ENCODE peak calls at places on chromosomes 2 and 18, in seven cellular contexts. S is stomach, I is progenitor cell of endocrine pancreas, W is PC-3, Q is AG09319, A is omental fat pad, Y is cardiac muscle cell. Z is an unnamed sample.

GRCh38 chr2:99597616-99598015 is 107.8 kb upstream of the REV1 start:
- DNase-seq in S (no peak), I (no peak), W (no peak), Q (peak), A (no peak), Y (no peak), Z (no peak)

GRCh38 chr2:44544991-44545390 is 183.2 kb downstream of the CAMKMT start:
- DNase-seq in S (no peak), I (no peak), W (no peak), Q (no peak), A (no peak), Y (no peak), Z (no peak)

GRCh38 chr2:21181957-21182356 is 58.2 kb downstream of the TDRD15 start:
- DNase-seq in S (no peak), I (no peak), W (no peak), Q (no peak), A (no peak), Y (no peak), Z (no peak)

GRCh38 chr2:218383892-218384519 is 1.9 kb downstream of the SLC11A1 start:
- DNase-seq in S (no peak), I (no peak), W (peak), Q (no peak), A (no peak), Y (no peak), Z (no peak)

GRCh38 chr18:63199743-63200241 is 119.8 kb downstream of the BCL2 start:
- DNase-seq in S (no peak), I (no peak), W (no peak), Q (no peak), A (no peak), Y (no peak), Z (no peak)

GRCh38 chr2:47357475-47357874 is 45.5 kb upstream of the MSH2 start:
- DNase-seq in S (no peak), I (no peak), W (peak), Q (no peak), A (no peak), Y (peak), Z (no peak)

GRCh38 chr2:37819228-37819627 is 105.9 kb upstream of the RMDN2 start:
- DNase-seq in S (no peak), I (no peak), W (no peak), Q (peak), A (no peak), Y (no peak), Z (no peak)

GRCh38 chr2:182716665-182716990 is 571 bp downstream of the DNAJC10 start:
- DNase-seq in S (peak), I (peak), W (peak), Q (no peak), A (no peak), Y (no peak), Z (no peak)

GRCh38 chr2:64141711-64142405 is 2.4 kb downstream of the PELI1 start:
- DNase-seq in S (no peak), I (no peak), W (no peak), Q (no peak), A (no peak), Y (no peak), Z (no peak)

GRCh38 chr18:50836521-50836957 is 16.7 kb upstream of the MRO start:
- DNase-seq in S (no peak), I (no peak), W (peak), Q (peak), A (no peak), Y (no peak), Z (no peak)

GRCh38 chr2:230904856-230905447 is 20.1 kb downstream of the GPR55 start:
- DNase-seq in S (peak), I (no peak), W (no peak), Q (no peak), A (no peak), Y (no peak), Z (no peak)

GRCh38 chr18:8406486-8407250 is 202.6 kb upstream of the RAB12 start:
- DNase-seq in S (no peak), I (no peak), W (no peak), Q (no peak), A (no peak), Y (no peak), Z (no peak)

GRCh38 chr2:160371251-160372009 is 122.2 kb downstream of the RBMS1 start:
- DNase-seq in S (no peak), I (no peak), W (no peak), Q (no peak), A (no peak), Y (no peak), Z (peak)

GRCh38 chr18:23330423-23330822 is 122.7 kb upstream of the RIOK3 start:
- DNase-seq in S (no peak), I (no peak), W (no peak), Q (no peak), A (no peak), Y (no peak), Z (no peak)

GRCh38 chr18:49663755-49664085 is 101.9 kb downstream of the LIPG start:
- DNase-seq in S (no peak), I (no peak), W (peak), Q (no peak), A (no peak), Y (no peak), Z (no peak)

GRCh38 chr2:236776695-236777251 is 207.1 kb downstream of the ACKR3 start:
- DNase-seq in S (no peak), I (no peak), W (peak), Q (peak), A (no peak), Y (no peak), Z (no peak)

GRCh38 chr2:23430263-23430662 is 45.3 kb downstream of the KLHL29 start:
- DNase-seq in S (no peak), I (no peak), W (peak), Q (peak), A (no peak), Y (no peak), Z (no peak)

GRCh38 chr2:8581601-8582041 is 100.2 kb upstream of the ID2 start:
- DNase-seq in S (peak), I (no peak), W (no peak), Q (no peak), A (peak), Y (no peak), Z (no peak)

GRCh38 chr2:54149623-54150501 is 34.4 kb downstream of the ACYP2 start:
- DNase-seq in S (no peak), I (no peak), W (peak), Q (peak), A (no peak), Y (no peak), Z (no peak)

GRCh38 chr18:26159353-26159752 is 25.7 kb downstream of the PSMA8 start:
- DNase-seq in S (no peak), I (no peak), W (peak), Q (no peak), A (no peak), Y (no peak), Z (no peak)
- TF ChIP-seq CTCF in S (no peak), I (no peak), W (peak), Q (peak), A (no peak), Y (peak), Z (no peak)

DNA sequence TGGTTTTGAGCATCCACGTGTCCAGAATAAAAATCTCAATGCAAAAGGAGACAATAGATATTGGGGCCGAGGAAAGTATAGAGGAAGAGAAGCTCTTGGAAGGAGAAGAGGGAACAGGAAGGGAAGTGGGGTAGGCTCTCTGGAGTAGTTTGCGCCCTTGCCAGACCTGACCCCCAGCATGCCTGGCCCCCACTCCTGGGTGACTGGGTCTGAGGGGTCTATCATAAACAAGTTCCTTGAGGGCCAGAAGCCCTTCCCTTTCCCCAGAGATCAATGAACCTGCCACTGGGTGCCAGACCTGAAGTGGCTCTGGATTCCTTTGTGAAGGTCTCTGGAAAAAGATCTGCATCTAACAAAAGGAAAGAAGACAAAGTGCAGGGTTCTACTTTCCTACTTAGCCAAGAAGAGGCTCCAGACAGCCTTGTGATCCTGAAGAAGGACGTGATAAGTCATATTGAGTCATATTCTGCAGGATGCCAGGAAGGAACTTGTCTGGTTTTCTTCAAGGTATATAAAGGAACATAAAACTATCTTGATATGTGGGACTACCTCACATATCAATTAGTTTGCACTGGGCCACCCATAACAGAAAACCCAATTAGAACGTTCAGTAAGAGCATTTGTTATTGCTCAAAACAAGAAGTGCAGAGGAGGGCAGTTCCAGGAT is 18.7 kb upstream of the ATOH8 start:
- DNase-seq in S (no peak), I (no peak), W (peak), Q (no peak), A (no peak), Y (no peak), Z (no peak)
- TF ChIP-seq CTCF in S (no peak), I (no peak), W (no peak), Q (no peak), A (no peak), Y (no peak), Z (no peak)

GRCh38 chr2:131417886-131418285 is 53.9 kb upstream of the RAB6D start:
- DNase-seq in S (no peak), I (no peak), W (no peak), Q (no peak), A (no peak), Y (no peak), Z (no peak)

GRCh38 chr2:131410173-131410572 is 46.2 kb upstream of the RAB6D start:
- DNase-seq in S (no peak), I (no peak), W (no peak), Q (no peak), A (no peak), Y (no peak), Z (no peak)

GRCh38 chr2:131413785-131414184 is 49.8 kb upstream of the RAB6D start:
- DNase-seq in S (no peak), I (no peak), W (no peak), Q (no peak), A (no peak), Y (no peak), Z (no peak)

GRCh38 chr2:131408778-131409177 is 44.8 kb upstream of the RAB6D start:
- DNase-seq in S (no peak), I (no peak), W (no peak), Q (no peak), A (no peak), Y (no peak), Z (no peak)

GRCh38 chr2:131413148-131413747 is 49.3 kb upstream of the RAB6D start:
- DNase-seq in S (no peak), I (no peak), W (peak), Q (peak), A (no peak), Y (peak), Z (no peak)
- TF ChIP-seq CTCF in S (no peak), I (peak), W (peak), Q (peak), A (peak), Y (peak), Z (peak)

GRCh38 chr2:70767094-70767698 is 804 bp downstream of the ADD2 start:
- DNase-seq in S (no peak), I (peak), W (no peak), Q (no peak), A (no peak), Y (peak), Z (peak)

GRCh38 chr2:70768585-70769085 is 635 bp upstream of the ADD2 start:
- DNase-seq in S (no peak), I (no peak), W (no peak), Q (no peak), A (no peak), Y (no peak), Z (no peak)

GRCh38 chr2:70769450-70769849 is 1.4 kb upstream of the ADD2 start:
- DNase-seq in S (no peak), I (no peak), W (no peak), Q (no peak), A (no peak), Y (no peak), Z (no peak)

GRCh38 chr2:70766357-70767093 is 1.5 kb downstream of the ADD2 start:
- DNase-seq in S (no peak), I (no peak), W (no peak), Q (no peak), A (no peak), Y (no peak), Z (no peak)

GRCh38 chr2:70767699-70768584 is at the start of gene ADD2:
- DNase-seq in S (no peak), I (peak), W (peak), Q (no peak), A (no peak), Y (peak), Z (peak)
- TF ChIP-seq CTCF in S (no peak), I (peak), W (peak), Q (no peak), A (no peak), Y (peak), Z (peak)

DNA sequence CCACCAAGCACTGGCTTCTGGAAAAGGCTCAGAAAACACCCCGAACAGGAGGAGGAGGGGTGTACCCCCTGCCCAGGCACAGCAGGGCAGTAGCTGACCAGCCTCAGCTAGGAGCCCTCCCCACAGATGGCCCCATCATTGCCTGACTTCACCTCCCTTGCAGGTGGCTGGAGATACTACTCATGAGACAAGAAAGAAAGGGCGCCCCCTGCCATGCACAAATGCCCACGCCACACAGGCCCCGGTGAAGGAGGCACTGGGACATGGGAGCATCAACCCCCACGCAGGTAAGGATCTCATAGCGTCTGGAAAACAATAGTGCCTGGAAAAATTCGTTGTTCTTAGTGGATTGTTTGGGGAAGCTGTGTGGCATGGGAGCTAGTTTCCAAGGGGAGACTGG is 240.6 kb downstream of the TFCP2L1 start:
- DNase-seq in S (no peak), I (no peak), W (no peak), Q (no peak), A (no peak), Y (no peak), Z (no peak)
- TF ChIP-seq CTCF in S (no peak), I (peak), W (peak), Q (peak), A (no peak), Y (peak), Z (no peak)

GRCh38 chr2:149446735-149447134 is 116.3 kb downstream of the LYPD6 start:
- DNase-seq in S (no peak), I (no peak), W (no peak), Q (no peak), A (no peak), Y (no peak), Z (no peak)

GRCh38 chr2:149449017-149449416 is 118.6 kb downstream of the LYPD6 start:
- DNase-seq in S (no peak), I (no peak), W (no peak), Q (no peak), A (no peak), Y (no peak), Z (no peak)

GRCh38 chr2:149451417-149452165 is 121.2 kb downstream of the LYPD6 start:
- DNase-seq in S (no peak), I (no peak), W (peak), Q (no peak), A (no peak), Y (no peak), Z (no peak)

DNA sequence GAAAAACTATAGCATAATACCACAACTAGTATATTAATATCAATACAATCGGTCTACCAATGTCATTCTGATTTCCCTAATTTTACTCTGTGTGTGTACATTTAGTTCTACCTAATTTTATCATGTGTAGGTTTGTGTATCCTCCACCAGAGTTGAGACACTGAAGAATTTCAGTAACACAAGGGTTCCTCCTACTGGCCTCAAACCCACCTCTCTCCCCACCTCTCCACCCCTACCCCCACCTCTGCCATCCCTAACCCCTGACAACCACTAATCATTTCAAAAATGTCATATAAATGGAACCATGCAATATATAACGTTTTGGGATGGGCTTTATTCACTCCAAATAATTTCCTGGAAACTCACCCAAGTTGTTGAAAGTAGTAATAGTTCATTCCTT is 117.9 kb downstream of the LYPD6 start:
- DNase-seq in S (no peak), I (no peak), W (no peak), Q (no peak), A (no peak), Y (no peak), Z (no peak)
- TF ChIP-seq CTCF in S (no peak), I (no peak), W (no peak), Q (no peak), A (no peak), Y (no peak), Z (no peak)

GRCh38 chr2:105888625-105889024 is 143.9 kb downstream of the NCK2 start:
- DNase-seq in S (no peak), I (no peak), W (peak), Q (no peak), A (no peak), Y (no peak), Z (no peak)
- TF ChIP-seq CTCF in S (no peak), I (no peak), W (peak), Q (no peak), A (no peak), Y (no peak), Z (no peak)

DNA sequence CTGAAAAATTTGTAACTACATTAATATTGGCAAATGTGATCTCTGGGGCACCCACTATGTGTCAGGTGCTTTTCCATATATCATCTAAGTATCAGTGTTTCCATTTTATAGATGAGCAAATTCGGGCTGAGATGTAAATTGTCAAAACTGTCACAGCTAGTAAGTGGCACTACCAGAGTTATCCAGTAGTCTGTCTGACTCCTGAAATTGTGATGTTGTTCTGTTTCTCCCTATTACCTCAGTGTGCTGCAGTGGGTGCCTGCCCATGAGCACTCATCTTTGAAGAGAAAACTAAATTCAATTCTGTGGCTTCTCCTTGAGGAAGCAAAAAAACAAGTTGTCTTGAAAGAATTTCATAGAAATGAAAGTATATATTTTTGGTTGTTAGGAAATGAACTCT is 467.4 kb upstream of the FANCL start:
- DNase-seq in S (no peak), I (no peak), W (no peak), Q (no peak), A (no peak), Y (no peak), Z (no peak)
- TF ChIP-seq CTCF in S (no peak), I (peak), W (peak), Q (no peak), A (no peak), Y (no peak), Z (peak)

DNA sequence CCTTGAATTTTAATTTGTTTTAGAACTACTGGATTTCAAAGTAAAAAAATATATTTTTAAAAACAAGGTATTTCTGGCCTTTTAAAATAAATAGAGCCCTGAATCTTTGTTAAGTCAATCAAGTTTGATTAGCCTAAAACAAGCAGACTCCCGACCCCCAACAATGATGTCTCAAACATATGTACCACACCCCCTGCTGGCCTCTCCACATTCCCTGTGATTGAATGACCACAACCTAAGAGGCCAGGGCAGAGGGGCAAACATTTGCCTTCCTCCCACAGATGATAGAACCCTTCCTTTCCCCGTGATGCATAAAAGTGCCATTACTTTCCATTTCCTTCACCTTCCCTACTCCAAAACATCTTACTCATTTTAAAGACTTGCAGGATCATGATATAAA is 130.9 kb downstream of the STK39 start:
- DNase-seq in S (no peak), I (no peak), W (no peak), Q (no peak), A (no peak), Y (no peak), Z (peak)
- TF ChIP-seq CTCF in S (no peak), I (peak), W (peak), Q (peak), A (no peak), Y (peak), Z (peak)

Z was measured in endothelial cell.